ENCODE peak calls at places on chromosomes 3 and 15, in ten cellular contexts. S, W, Z, R, N, M, D, T, C and U are unnamed samples.

GRCh38 chr3:37139567-37140052 is 34.8 kb downstream of the LRRFIP2 start:
- DNase-seq in S (no peak), W (no peak), Z (peak), R (no peak), N (no peak), M (no peak), D (no peak), T (no peak), C (no peak), U (no peak)

GRCh38 chr3:126108689-126109075 is 24.8 kb upstream of the SLC41A3 start:
- DNase-seq in S (no peak), W (no peak), Z (no peak), R (no peak), N (no peak), M (no peak), D (no peak), T (no peak), C (no peak), U (no peak)

GRCh38 chr3:13704174-13704573 is 155.2 kb downstream of the FBLN2 start:
- DNase-seq in S (no peak), W (no peak), Z (no peak), R (no peak), N (no peak), M (no peak), D (no peak), T (no peak), C (no peak), U (no peak)

GRCh38 chr3:156148946-156149348 is 28.6 kb downstream of the KCNAB1 start:
- DNase-seq in S (no peak), W (no peak), Z (no peak), R (no peak), N (peak), M (peak), D (no peak), T (no peak), C (peak), U (no peak)

GRCh38 chr3:136731274-136731884 is 20.8 kb downstream of the STAG1 start:
- DNase-seq in S (no peak), W (no peak), Z (no peak), R (no peak), N (no peak), M (no peak), D (no peak), T (no peak), C (no peak), U (no peak)

GRCh38 chr3:49329201-49329600 is 10.7 kb downstream of the USP4 start:
- DNase-seq in S (no peak), W (no peak), Z (no peak), R (no peak), N (no peak), M (no peak), D (no peak), T (no peak), C (no peak), U (no peak)

GRCh38 chr3:111012388-111013248 is 59.0 kb upstream of the NECTIN3 start:
- DNase-seq in S (peak), W (peak), Z (no peak), R (no peak), N (no peak), M (no peak), D (no peak), T (peak), C (no peak), U (no peak)

GRCh38 chr3:108296239-108296638 is at the start of gene HHLA2:
- DNase-seq in S (no peak), W (no peak), Z (no peak), R (no peak), N (no peak), M (no peak), D (no peak), T (no peak), C (no peak), U (no peak)

GRCh38 chr15:62742409-62743171 is 300.0 kb upstream of the TPM1 start:
- DNase-seq in S (peak), W (peak), Z (peak), R (peak), N (peak), M (peak), D (peak), T (peak), C (peak), U (no peak)

GRCh38 chr3:52039846-52040245 is 16.5 kb downstream of the DUSP7 start:
- DNase-seq in S (no peak), W (no peak), Z (no peak), R (peak), N (peak), M (peak), D (no peak), T (no peak), C (peak), U (no peak)

GRCh38 chr3:59131016-59131771 is 81.4 kb upstream of the CFAP20DC start:
- DNase-seq in S (no peak), W (no peak), Z (no peak), R (no peak), N (no peak), M (no peak), D (peak), T (no peak), C (no peak), U (no peak)

GRCh38 chr3:69354948-69355347 is 30.9 kb downstream of the FRMD4B start:
- DNase-seq in S (no peak), W (no peak), Z (no peak), R (no peak), N (no peak), M (no peak), D (no peak), T (no peak), C (no peak), U (no peak)

GRCh38 chr15:51721199-51721960 is 16.1 kb downstream of the LYSMD2 start:
- DNase-seq in S (no peak), W (no peak), Z (no peak), R (no peak), N (peak), M (no peak), D (no peak), T (no peak), C (no peak), U (no peak)

GRCh38 chr3:33645060-33645841 is 72.8 kb downstream of the CLASP2 start:
- DNase-seq in S (no peak), W (no peak), Z (no peak), R (no peak), N (peak), M (no peak), D (no peak), T (no peak), C (no peak), U (no peak)

GRCh38 chr15:60583946-60584345 is 105.0 kb upstream of the ICE2 start:
- DNase-seq in S (no peak), W (no peak), Z (no peak), R (no peak), N (no peak), M (no peak), D (no peak), T (no peak), C (no peak), U (no peak)

GRCh38 chr3:114379266-114379665 is 85.4 kb downstream of the TIGIT start:
- DNase-seq in S (no peak), W (no peak), Z (no peak), R (no peak), N (no peak), M (no peak), D (no peak), T (no peak), C (no peak), U (no peak)

GRCh38 chr3:45182915-45183881 is 37.0 kb upstream of the CDCP1 start:
- DNase-seq in S (no peak), W (peak), Z (no peak), R (peak), N (peak), M (no peak), D (no peak), T (peak), C (no peak), U (no peak)

GRCh38 chr3:72329354-72329753 is 518.9 kb downstream of the SHQ1 start:
- DNase-seq in S (no peak), W (no peak), Z (no peak), R (no peak), N (peak), M (peak), D (no peak), T (no peak), C (no peak), U (no peak)

DNA sequence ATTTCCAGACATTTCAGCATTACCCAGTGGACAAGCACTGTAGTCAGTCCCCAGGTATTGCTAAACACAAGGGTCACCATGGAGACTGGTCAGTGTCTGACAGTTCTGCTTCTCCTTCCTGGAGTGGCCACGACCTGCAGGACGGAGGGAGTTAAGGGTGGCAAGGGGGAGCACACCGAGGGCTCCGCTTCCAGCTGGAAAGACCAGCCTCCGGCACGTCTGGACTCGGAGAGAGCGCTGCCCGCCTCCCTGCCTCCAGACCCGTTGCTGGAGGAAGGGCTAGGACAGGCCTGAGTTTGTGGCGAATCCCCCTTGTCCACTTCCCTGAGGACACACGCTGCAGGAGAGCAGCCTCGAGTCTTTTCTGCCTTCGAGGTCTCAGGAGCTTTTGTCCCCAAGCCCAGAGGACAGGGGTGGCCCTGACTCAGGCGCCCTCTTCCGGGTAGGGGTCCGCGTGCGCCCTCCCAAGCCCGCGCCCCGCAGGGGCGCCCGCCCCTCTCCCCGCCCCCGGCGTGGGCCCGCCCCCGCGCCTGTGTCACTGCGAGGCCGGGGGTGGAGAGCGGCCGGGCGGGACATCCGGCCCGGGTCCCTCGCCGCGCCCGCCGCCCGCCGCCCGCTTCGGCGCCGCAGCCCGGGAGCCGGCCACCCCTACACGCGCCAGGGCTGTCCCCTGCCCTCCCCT is at the start of gene CHST14:
- DNase-seq in S (peak), W (peak), Z (peak), R (peak), N (peak), M (peak), D (no peak), T (peak), C (peak), U (peak)
- TF ChIP-seq CTCF in S (no peak), W (no peak), Z (no peak), R (no peak), N (no peak), M (no peak), D (no peak), T (no peak), C (no peak), U (no peak)

GRCh38 chr3:44068753-44069152 is 172.9 kb upstream of the TOPAZ1 start:
- DNase-seq in S (no peak), W (no peak), Z (no peak), R (no peak), N (no peak), M (no peak), D (no peak), T (no peak), C (no peak), U (no peak)

GRCh38 chr3:44067431-44067830 is 174.3 kb upstream of the TOPAZ1 start:
- DNase-seq in S (no peak), W (no peak), Z (no peak), R (no peak), N (no peak), M (no peak), D (no peak), T (no peak), C (no peak), U (no peak)

GRCh38 chr3:44065311-44065710 is 176.4 kb upstream of the TOPAZ1 start:
- DNase-seq in S (no peak), W (no peak), Z (no peak), R (peak), N (no peak), M (peak), D (no peak), T (no peak), C (no peak), U (no peak)

GRCh38 chr3:44066806-44067205 is 174.9 kb upstream of the TOPAZ1 start:
- DNase-seq in S (no peak), W (no peak), Z (no peak), R (no peak), N (no peak), M (no peak), D (no peak), T (no peak), C (no peak), U (no peak)

GRCh38 chr3:44065741-44066140 is 175.9 kb upstream of the TOPAZ1 start:
- DNase-seq in S (no peak), W (peak), Z (no peak), R (no peak), N (no peak), M (no peak), D (no peak), T (no peak), C (no peak), U (no peak)
- TF ChIP-seq CTCF in S (no peak), W (no peak), Z (no peak), R (no peak), N (no peak), M (no peak), D (no peak), T (peak), C (no peak), U (no peak)

GRCh38 chr3:141255137-141255536 is 23.5 kb downstream of the PXYLP1 start:
- DNase-seq in S (no peak), W (no peak), Z (no peak), R (no peak), N (no peak), M (no peak), D (no peak), T (no peak), C (no peak), U (no peak)

GRCh38 chr3:141260131-141260927 is 28.7 kb downstream of the PXYLP1 start:
- DNase-seq in S (no peak), W (no peak), Z (no peak), R (no peak), N (no peak), M (no peak), D (no peak), T (no peak), C (no peak), U (no peak)

GRCh38 chr3:141253811-141254210 is 22.2 kb downstream of the PXYLP1 start:
- DNase-seq in S (no peak), W (no peak), Z (no peak), R (no peak), N (no peak), M (no peak), D (no peak), T (no peak), C (no peak), U (no peak)

GRCh38 chr3:141257971-141258370 is 26.3 kb downstream of the PXYLP1 start:
- DNase-seq in S (no peak), W (no peak), Z (no peak), R (no peak), N (no peak), M (no peak), D (no peak), T (no peak), C (no peak), U (no peak)

GRCh38 chr3:141255864-141256263 is 24.2 kb downstream of the PXYLP1 start:
- DNase-seq in S (no peak), W (peak), Z (no peak), R (no peak), N (peak), M (no peak), D (no peak), T (no peak), C (no peak), U (no peak)
- TF ChIP-seq CTCF in S (no peak), W (no peak), Z (no peak), R (peak), N (peak), M (peak), D (no peak), T (peak), C (no peak), U (peak)

GRCh38 chr3:46214751-46215352 is 6.7 kb upstream of the CCR1 start:
- DNase-seq in S (peak), W (peak), Z (peak), R (no peak), N (no peak), M (no peak), D (no peak), T (peak), C (no peak), U (no peak)
- TF ChIP-seq CTCF in S (peak), W (no peak), Z (peak), R (no peak), N (no peak), M (no peak), D (peak), T (peak), C (no peak), U (peak)

GRCh38 chr3:19885468-19885867 is 48.5 kb downstream of the EFHB start:
- DNase-seq in S (peak), W (no peak), Z (peak), R (no peak), N (peak), M (no peak), D (no peak), T (no peak), C (no peak), U (no peak)
- TF ChIP-seq CTCF in S (peak), W (peak), Z (peak), R (peak), N (peak), M (peak), D (peak), T (peak), C (peak), U (peak)